ENCODE peak calls at places on chromosomes 6 and 20, in six cellular contexts. H is H9, L is IMR-90, E is H1, V is mesenchymal stem cell, B is neuronal stem cell. O is an unnamed sample.

GRCh38 chr6:130001229-130001554 is 17.2 kb upstream of the L3MBTL3 start:
- DNase-seq in H (no peak), L (no peak), E (no peak), V (no peak), B (no peak), O (no peak)

GRCh38 chr6:29112135-29112534 is 4.3 kb downstream of the OR2J3 start:
- DNase-seq in H (peak), L (no peak), E (no peak), V (no peak), B (no peak), O (no peak)

GRCh38 chr20:7893019-7893730 is 47.1 kb downstream of the HAO1 start:
- DNase-seq in H (no peak), L (no peak), E (no peak), V (no peak), B (no peak), O (peak)

GRCh38 chr6:44266347-44266746 is 996 bp upstream of the NFKBIE start:
- DNase-seq in H (no peak), L (no peak), E (no peak), V (no peak), B (no peak), O (no peak)

GRCh38 chr6:70377372-70377771 is 35.9 kb upstream of the FAM135A start:
- DNase-seq in H (no peak), L (no peak), E (no peak), V (no peak), B (no peak), O (peak)

GRCh38 chr6:52725133-52725529 is 38.1 kb downstream of the GSTA2 start:
- DNase-seq in H (no peak), L (no peak), E (no peak), V (no peak), B (no peak), O (peak)

GRCh38 chr6:170178561-170179477 is 112.1 kb downstream of the DLL1 start:
- DNase-seq in H (peak), L (peak), E (peak), V (no peak), B (no peak), O (no peak)

GRCh38 chr6:122098091-122098769 is 301.2 kb upstream of the HSF2 start:
- DNase-seq in H (no peak), L (no peak), E (no peak), V (peak), B (no peak), O (no peak)

GRCh38 chr6:39118921-39119320 is 3.9 kb upstream of the SAYSD1 start:
- DNase-seq in H (no peak), L (no peak), E (no peak), V (no peak), B (no peak), O (peak)

GRCh38 chr6:169831450-169832246 is 80.2 kb downstream of the ERMARD start:
- DNase-seq in H (peak), L (peak), E (peak), V (peak), B (peak), O (peak)

GRCh38 chr20:13788167-13788834 is 3.5 kb downstream of the NDUFAF5 start:
- DNase-seq in H (peak), L (peak), E (no peak), V (peak), B (peak), O (peak)

GRCh38 chr6:150025201-150025917 is at the start of gene RAET1L:
- DNase-seq in H (no peak), L (peak), E (no peak), V (peak), B (no peak), O (peak)

GRCh38 chr6:107968081-107968480 is 10.1 kb upstream of the SEC63 start:
- DNase-seq in H (no peak), L (no peak), E (no peak), V (no peak), B (no peak), O (no peak)

GRCh38 chr6:105892577-105893262 is 193.4 kb upstream of the PRDM1 start:
- DNase-seq in H (no peak), L (no peak), E (no peak), V (no peak), B (no peak), O (no peak)

GRCh38 chr6:148545901-148546300 is 200.9 kb upstream of the UST start:
- DNase-seq in H (no peak), L (no peak), E (no peak), V (no peak), B (no peak), O (no peak)

GRCh38 chr6:128403618-128404444 is 116.6 kb downstream of the PTPRK start:
- DNase-seq in H (no peak), L (no peak), E (no peak), V (no peak), B (no peak), O (peak)

GRCh38 chr6:96520851-96521115 is 823 bp upstream of the UFL1 start:
- DNase-seq in H (no peak), L (no peak), E (no peak), V (peak), B (no peak), O (no peak)

GRCh38 chr20:34736106-34736505 is 32.0 kb downstream of the TP53INP2 start:
- DNase-seq in H (no peak), L (no peak), E (no peak), V (no peak), B (no peak), O (no peak)

GRCh38 chr6:150953860-150954259 is 88.4 kb downstream of the MTHFD1L start:
- DNase-seq in H (no peak), L (peak), E (no peak), V (no peak), B (no peak), O (no peak)

GRCh38 chr20:1225263-1225728 is 548 bp upstream of the RAD21L1 start:
- DNase-seq in H (no peak), L (no peak), E (peak), V (no peak), B (no peak), O (no peak)

GRCh38 chr6:85250586-85251216 is 199.2 kb upstream of the NT5E start:
- DNase-seq in H (no peak), L (no peak), E (no peak), V (no peak), B (no peak), O (no peak)

GRCh38 chr20:40254023-40254772 is 434.8 kb downstream of the MAFB start:
- DNase-seq in H (no peak), L (no peak), E (no peak), V (peak), B (no peak), O (no peak)

GRCh38 chr6:85116475-85116874 is 333.4 kb upstream of the NT5E start:
- DNase-seq in H (no peak), L (no peak), E (no peak), V (no peak), B (no peak), O (no peak)

GRCh38 chr20:57061058-57061900 is 205.2 kb downstream of the BMP7 start:
- DNase-seq in H (peak), L (no peak), E (peak), V (peak), B (peak), O (peak)

GRCh38 chr6:150301871-150302800 is 66.7 kb upstream of the IYD start:
- DNase-seq in H (no peak), L (peak), E (no peak), V (peak), B (no peak), O (no peak)

GRCh38 chr20:2820896-2821869 is 5.0 kb downstream of the TMEM239 start:
- DNase-seq in H (peak), L (no peak), E (peak), V (no peak), B (no peak), O (no peak)

GRCh38 chr20:21125072-21125848 is 622 bp upstream of the KIZ start:
- DNase-seq in H (no peak), L (peak), E (no peak), V (peak), B (no peak), O (peak)

GRCh38 chr6:2848851-2849250 is 7.2 kb upstream of the SERPINB1 start:
- DNase-seq in H (peak), L (no peak), E (no peak), V (no peak), B (no peak), O (peak)

GRCh38 chr20:43538855-43539700 is 19.7 kb upstream of the SGK2 start:
- DNase-seq in H (no peak), L (peak), E (no peak), V (peak), B (no peak), O (no peak)

GRCh38 chr6:53767941-53768340 is 26.9 kb upstream of the LRRC1 start:
- DNase-seq in H (no peak), L (no peak), E (no peak), V (no peak), B (no peak), O (no peak)

GRCh38 chr6:53770690-53771320 is 24.0 kb upstream of the LRRC1 start:
- DNase-seq in H (no peak), L (peak), E (no peak), V (no peak), B (no peak), O (peak)

GRCh38 chr6:53768636-53769035 is 26.2 kb upstream of the LRRC1 start:
- DNase-seq in H (no peak), L (peak), E (no peak), V (no peak), B (no peak), O (no peak)

GRCh38 chr6:53773044-53773696 is 21.6 kb upstream of the LRRC1 start:
- DNase-seq in H (no peak), L (no peak), E (no peak), V (no peak), B (no peak), O (no peak)

DNA sequence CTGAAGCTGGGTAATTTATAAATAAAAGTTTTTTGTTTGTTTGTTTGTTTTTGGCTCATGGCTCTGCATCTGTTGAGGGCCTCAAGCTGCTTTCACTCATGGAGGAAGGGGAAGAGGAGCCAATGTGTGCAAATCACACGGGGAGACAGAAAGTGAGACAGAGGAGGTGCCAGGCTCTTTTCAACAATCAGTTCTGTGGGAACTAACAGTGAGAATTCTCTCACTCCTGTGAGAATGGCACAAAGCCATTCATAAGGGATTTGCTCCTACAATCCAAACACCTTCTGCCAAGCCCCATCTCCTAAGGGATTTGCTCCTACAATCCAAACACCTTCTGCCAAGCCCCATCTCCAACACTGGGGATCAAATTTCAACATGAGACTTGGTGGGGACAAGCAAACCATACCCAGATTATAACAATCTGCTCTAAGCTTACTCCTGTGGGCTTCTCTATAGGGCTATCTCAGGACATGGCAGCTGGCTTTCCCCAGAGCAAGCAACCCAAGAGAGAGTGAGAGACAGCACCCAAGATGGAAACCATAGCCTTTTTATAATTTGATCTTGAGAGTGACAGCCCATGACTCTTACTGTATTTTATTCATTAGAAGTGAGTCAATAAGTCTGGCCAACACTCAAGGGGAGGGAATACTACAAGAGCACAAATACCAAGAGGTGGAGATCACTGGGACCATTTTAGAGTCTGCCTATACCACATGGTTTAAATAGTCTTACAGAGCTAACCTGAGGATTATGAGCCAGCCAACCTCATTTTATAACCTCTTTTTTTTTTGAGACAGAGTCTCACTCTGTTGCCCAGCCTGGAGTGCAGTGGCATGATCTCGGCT is 22.8 kb upstream of the LRRC1 start:
- DNase-seq in H (no peak), L (peak), E (no peak), V (peak), B (no peak), O (no peak)
- H3K27ac ChIP-seq in H (no peak), L (no peak), E (no peak), V (no peak), B (no peak), O (no peak)

DNA sequence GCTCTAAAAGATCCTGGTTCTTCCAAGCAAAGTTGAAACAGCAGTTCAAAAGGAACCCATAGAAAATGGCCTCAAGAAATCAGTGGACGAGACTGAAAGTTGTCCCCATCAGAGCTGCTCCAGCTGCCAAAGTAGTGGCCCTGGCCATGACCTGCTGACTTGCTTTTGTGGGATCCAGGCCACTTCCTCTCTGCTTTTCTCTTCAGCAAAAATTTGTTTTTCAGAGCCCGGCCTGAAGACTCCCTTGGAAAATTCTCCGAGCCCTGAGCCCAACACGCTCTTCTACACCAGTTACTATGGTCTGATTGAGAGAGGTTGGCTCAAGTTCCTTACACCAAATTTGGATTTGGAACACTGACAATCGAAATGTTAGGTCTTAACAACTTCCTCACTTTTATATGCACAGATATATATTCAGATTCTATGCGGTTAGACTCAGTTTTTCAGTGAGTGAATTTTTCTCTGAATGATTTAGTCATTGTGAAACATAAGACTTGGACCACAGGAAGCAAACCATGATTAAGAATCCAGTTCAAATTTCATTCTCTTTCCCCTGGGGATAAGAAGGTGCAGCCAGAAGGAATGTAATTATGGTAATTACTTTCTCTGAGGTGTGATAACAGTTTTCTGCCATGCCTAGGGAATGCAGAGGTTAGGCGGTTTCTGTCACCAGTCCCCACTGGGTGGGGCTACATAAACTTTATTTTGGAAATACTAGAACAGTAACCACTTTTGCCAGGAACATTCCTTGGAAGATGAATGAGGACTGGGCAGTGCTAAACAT is 365.3 kb downstream of the SYNE1 start:
- DNase-seq in H (no peak), L (peak), E (no peak), V (no peak), B (no peak), O (peak)
- H2BK5ac ChIP-seq in H (no peak), L (no peak), E (no peak), V (no peak), B (no peak), O (no peak)

GRCh38 chr6:111107589-111107988 is 20.3 kb downstream of the SLC16A10 start:
- DNase-seq in H (no peak), L (no peak), E (no peak), V (no peak), B (no peak), O (no peak)
- H4K91ac ChIP-seq in H (no peak), L (no peak), E (no peak), V (no peak), B (no peak), O (no peak)

GRCh38 chr6:143060354-143060805 is 309 bp upstream of the AIG1 start:
- DNase-seq in H (peak), L (peak), E (peak), V (peak), B (peak), O (peak)
- H3K27ac ChIP-seq in H (no peak), L (peak), E (no peak), V (peak), B (peak), O (peak)

GRCh38 chr6:86477510-86478166 is 459.7 kb upstream of the HTR1E start:
- DNase-seq in H (peak), L (no peak), E (peak), V (no peak), B (peak), O (no peak)
- H2BK5ac ChIP-seq in H (no peak), L (no peak), E (no peak), V (no peak), B (no peak), O (no peak)

GRCh38 chr20:50017160-50017559 is 34.4 kb downstream of the SNAI1 start:
- DNase-seq in H (no peak), L (no peak), E (no peak), V (no peak), B (no peak), O (no peak)
- H4K91ac ChIP-seq in H (no peak), L (no peak), E (no peak), V (peak), B (no peak), O (peak)

GRCh38 chr6:35401514-35401913 is 50.6 kb upstream of the FANCE start:
- DNase-seq in H (no peak), L (no peak), E (no peak), V (no peak), B (no peak), O (peak)
- H3K27ac ChIP-seq in H (no peak), L (no peak), E (no peak), V (no peak), B (no peak), O (peak)

DNA sequence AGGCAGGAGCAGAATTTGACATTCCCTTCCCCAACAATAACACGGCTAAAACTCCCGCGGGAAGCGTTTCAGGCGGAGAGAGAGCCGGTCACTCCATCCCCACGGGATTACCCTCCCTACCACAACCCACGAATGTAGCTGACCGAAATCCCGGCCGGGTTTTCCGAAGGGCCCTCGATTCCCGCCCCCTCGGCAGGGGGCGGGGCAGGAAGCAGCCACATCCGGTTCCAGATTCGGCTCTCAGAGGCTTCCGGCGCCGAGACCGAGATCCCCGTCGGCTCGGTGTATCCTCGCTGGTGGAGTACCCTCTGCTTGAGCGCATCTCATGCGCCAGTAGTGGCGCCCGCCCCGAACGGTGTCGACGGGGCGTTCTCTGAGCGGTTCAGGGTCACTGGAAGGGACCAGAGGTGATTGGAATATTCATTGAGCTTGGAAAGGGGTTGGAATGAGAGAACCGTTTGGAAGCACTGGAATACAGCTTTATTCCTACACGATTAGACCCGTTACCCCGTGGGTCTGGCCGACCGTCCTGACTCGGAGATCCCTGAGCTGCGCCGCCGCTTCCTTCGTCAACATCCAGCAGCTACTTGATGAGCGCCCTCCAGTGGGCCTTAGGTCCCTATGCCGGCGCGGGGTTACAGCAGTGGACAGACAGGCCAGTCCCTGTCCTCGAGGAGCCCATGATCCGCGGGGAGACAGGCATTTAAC is 649 bp upstream of the RGL2 start:
- DNase-seq in H (peak), L (peak), E (peak), V (peak), B (peak), O (peak)
- H2BK5ac ChIP-seq in H (no peak), L (peak), E (peak), V (peak), B (peak), O (peak)

DNA sequence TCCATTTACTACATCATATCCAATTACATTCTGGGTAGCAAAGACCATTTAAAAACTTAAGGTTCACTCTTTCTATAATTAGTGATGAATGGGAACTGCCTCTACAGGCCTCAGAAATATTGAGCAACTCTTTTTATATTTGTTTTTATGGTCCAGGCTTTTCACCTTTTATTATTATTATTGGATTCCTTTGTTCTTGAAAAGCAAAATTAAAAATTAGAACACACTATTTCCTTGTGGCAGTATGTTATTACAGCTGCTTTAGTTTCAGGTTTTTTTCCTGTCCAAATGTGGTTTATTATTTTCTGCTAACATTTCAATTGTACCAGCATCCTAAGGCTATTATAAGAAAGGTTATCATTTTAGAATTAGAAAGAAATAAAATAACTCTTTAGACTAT is 150.1 kb downstream of the FARS2 start:
- DNase-seq in H (no peak), L (no peak), E (no peak), V (no peak), B (no peak), O (no peak)
- H4K91ac ChIP-seq in H (no peak), L (no peak), E (no peak), V (no peak), B (no peak), O (no peak)

O was measured in trophoblast cell.